ENCODE peak calls at places on chromosomes 6 and 20, in ten cellular contexts. F, Q, Z, M, A, H, U, W, O and N are unnamed samples. For H3K36me3, the result is how much of the 10 kb centered on the place peaks cover.

GRCh38 chr20:64164123-64164836 is at the start of gene MYT1:
- DNase-seq in F (no peak), Q (no peak), Z (no peak), M (no peak), A (no peak), H (no peak), U (no peak), W (no peak), O (no peak), N (no peak)

GRCh38 chr6:109743739-109744138 is 52.6 kb downstream of the FIG4 start:
- DNase-seq in F (no peak), Q (no peak), Z (no peak), M (no peak), A (peak), H (no peak), U (no peak), W (peak), O (no peak), N (no peak)

GRCh38 chr6:100138346-100139022 is 144.5 kb upstream of the MCHR2 start:
- DNase-seq in F (no peak), Q (no peak), Z (no peak), M (no peak), A (no peak), H (no peak), U (no peak), W (no peak), O (peak), N (no peak)

GRCh38 chr6:44254957-44255808 is 2.1 kb downstream of the SLC35B2 start:
- DNase-seq in F (no peak), Q (peak), Z (no peak), M (no peak), A (no peak), H (peak), U (no peak), W (no peak), O (no peak), N (no peak)

GRCh38 chr20:34190679-34191090 is 50.5 kb upstream of the ASIP start:
- DNase-seq in F (peak), Q (peak), Z (no peak), M (peak), A (peak), H (peak), U (peak), W (peak), O (peak), N (peak)

GRCh38 chr6:4879724-4880372 is 103.6 kb downstream of the CDYL start:
- DNase-seq in F (no peak), Q (no peak), Z (no peak), M (no peak), A (no peak), H (no peak), U (no peak), W (no peak), O (peak), N (peak)

GRCh38 chr20:12882832-12883506 is 125.8 kb upstream of the SPTLC3 start:
- DNase-seq in F (no peak), Q (no peak), Z (no peak), M (no peak), A (peak), H (no peak), U (no peak), W (peak), O (no peak), N (no peak)

GRCh38 chr6:169269180-169270076 is 15.8 kb upstream of the THBS2 start:
- DNase-seq in F (peak), Q (no peak), Z (no peak), M (peak), A (peak), H (peak), U (no peak), W (no peak), O (no peak), N (no peak)

GRCh38 chr6:18387061-18387721 is at the start of gene RNF144B:
- DNase-seq in F (peak), Q (peak), Z (peak), M (peak), A (peak), H (peak), U (peak), W (peak), O (peak), N (peak)

GRCh38 chr20:9253140-9253539 is 184.3 kb downstream of the PLCB4 start:
- DNase-seq in F (no peak), Q (no peak), Z (no peak), M (no peak), A (no peak), H (no peak), U (no peak), W (no peak), O (no peak), N (no peak)

GRCh38 chr20:2172305-2173175 is 70.9 kb downstream of the STK35 start:
- DNase-seq in F (peak), Q (peak), Z (peak), M (peak), A (peak), H (peak), U (peak), W (peak), O (peak), N (peak)

GRCh38 chr20:48777005-48777404 is 50.8 kb downstream of the PREX1 start:
- DNase-seq in F (no peak), Q (no peak), Z (peak), M (no peak), A (no peak), H (no peak), U (no peak), W (no peak), O (no peak), N (no peak)

GRCh38 chr20:35305682-35306556 is 13.7 kb upstream of the FAM83C start:
- DNase-seq in F (no peak), Q (no peak), Z (peak), M (no peak), A (peak), H (peak), U (peak), W (peak), O (peak), N (peak)

GRCh38 chr6:28446818-28447511 is 3.7 kb upstream of the ZSCAN23 start:
- DNase-seq in F (no peak), Q (no peak), Z (no peak), M (no peak), A (peak), H (no peak), U (no peak), W (peak), O (peak), N (no peak)

DNA sequence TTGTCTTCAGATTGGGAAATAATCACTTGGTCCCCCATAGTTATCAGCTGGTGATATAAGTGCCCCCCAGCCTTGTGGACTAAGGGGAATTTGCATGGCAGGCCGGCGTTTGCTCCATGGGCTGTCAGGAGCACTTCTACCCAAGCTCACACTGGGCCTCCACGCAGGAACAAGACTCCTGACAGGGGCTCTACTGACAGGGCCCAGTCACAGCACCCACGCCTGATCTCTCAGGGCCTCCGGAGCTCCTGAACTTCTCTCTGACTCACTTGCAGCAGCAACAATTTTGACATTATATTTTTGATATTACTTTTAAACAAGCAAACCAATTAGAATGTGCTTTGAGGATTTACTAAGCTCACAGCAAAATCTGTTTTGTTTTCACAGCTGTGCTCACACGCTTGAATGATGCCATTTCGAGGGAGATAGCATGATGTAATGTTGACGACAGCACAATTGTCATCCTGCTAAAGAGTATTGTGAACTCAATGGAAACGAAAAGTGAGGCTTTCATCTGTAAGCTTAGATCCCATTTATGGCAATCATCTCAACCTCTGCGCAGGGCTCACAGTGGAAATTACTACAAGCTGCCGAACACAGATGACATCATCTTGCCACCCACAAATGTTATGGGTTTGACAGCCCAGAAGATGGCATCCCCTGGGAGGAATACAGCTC is 28.7 kb upstream of the TXNDC5 start:
- DNase-seq in F (no peak), Q (no peak), Z (no peak), M (no peak), A (peak), H (no peak), U (no peak), W (no peak), O (peak), N (no peak)
- H3K4me3 ChIP-seq in F (no peak), Q (no peak), Z (no peak), M (no peak), A (no peak), H (no peak), U (no peak), W (no peak), O (no peak), N (no peak)

GRCh38 chr6:46651006-46651405 is 1.6 kb downstream of the CYP39A1 start:
- DNase-seq in F (no peak), Q (no peak), Z (no peak), M (no peak), A (no peak), H (no peak), U (no peak), W (no peak), O (no peak), N (no peak)
- H3K27ac ChIP-seq in F (no peak), Q (no peak), Z (no peak), M (no peak), A (no peak), H (no peak), U (no peak), W (no peak), O (no peak), N (no peak)

GRCh38 chr20:58673119-58673518 is 19.5 kb upstream of the NPEPL1 start:
- DNase-seq in F (no peak), Q (no peak), Z (no peak), M (no peak), A (no peak), H (no peak), U (no peak), W (no peak), O (no peak), N (no peak)
- H3K36me3 ChIP-seq in F (under half), Q (under half), Z (under half), M (half or more), A (half or more), H (under half), U (half or more), W (under half), O (half or more), N (under half)

DNA sequence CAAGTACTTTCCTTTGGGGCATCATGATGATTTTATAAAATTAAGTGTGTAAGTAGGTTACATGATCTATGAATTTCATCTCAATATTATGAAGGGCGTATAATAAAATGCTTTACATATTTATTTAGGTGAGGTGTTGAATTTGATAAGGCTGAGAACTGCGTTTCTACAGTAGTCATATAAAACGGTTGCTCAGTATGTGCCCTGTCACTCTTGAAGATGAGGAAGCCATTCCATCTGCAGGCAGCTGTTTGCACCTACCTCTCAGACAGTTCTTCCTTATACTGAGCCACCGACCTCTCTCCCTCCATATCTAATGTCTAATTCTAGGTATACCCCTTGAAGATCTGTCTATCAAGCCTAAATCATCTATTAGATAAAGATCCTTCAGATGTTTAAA is 16.1 kb downstream of the NCOA7 start:
- DNase-seq in F (no peak), Q (no peak), Z (no peak), M (no peak), A (no peak), H (no peak), U (no peak), W (no peak), O (no peak), N (peak)
- H3K4me3 ChIP-seq in F (no peak), Q (no peak), Z (no peak), M (no peak), A (no peak), H (no peak), U (no peak), W (no peak), O (no peak), N (no peak)

GRCh38 chr20:49811825-49812462 is 684 bp upstream of the SLC9A8 start:
- DNase-seq in F (no peak), Q (no peak), Z (no peak), M (no peak), A (peak), H (no peak), U (no peak), W (peak), O (peak), N (no peak)
- H3K27ac ChIP-seq in F (peak), Q (peak), Z (peak), M (peak), A (peak), H (peak), U (peak), W (peak), O (peak), N (peak)

GRCh38 chr6:21599074-21599639 is 5.6 kb downstream of the SOX4 start:
- DNase-seq in F (no peak), Q (no peak), Z (no peak), M (no peak), A (no peak), H (no peak), U (no peak), W (no peak), O (no peak), N (no peak)
- H3K36me3 ChIP-seq in F (under half), Q (under half), Z (under half), M (under half), A (under half), H (under half), U (under half), W (under half), O (under half), N (under half)

DNA sequence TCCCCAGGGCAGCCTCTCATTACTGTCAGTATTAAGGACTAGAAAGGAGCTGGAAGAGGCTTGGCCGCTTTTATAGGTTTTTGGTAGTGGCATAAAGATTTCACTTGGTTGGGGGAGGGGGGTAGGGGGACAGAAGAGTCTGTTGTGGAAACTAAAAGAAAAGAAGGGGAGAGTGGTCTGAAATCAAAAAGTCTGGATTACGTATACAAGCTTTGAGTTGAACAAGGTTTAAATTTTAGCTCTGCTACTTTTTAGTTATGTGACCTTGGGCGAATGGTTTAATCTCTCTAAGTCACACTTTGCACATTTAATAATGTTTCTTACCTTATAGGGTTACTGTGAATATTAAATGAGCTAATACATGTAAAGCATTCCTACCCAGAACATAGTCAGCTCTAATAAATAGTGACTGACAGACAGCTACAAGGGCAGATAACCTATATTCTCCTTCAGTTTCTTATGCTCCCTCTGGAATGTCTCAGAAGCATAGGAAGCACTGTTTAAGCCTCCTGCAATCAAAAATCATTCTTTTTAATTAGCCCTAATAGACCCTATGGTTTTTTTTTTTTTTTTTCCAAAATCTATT is 3.6 kb downstream of the SGK1 start:
- DNase-seq in F (no peak), Q (no peak), Z (no peak), M (no peak), A (no peak), H (no peak), U (no peak), W (no peak), O (no peak), N (no peak)
- H3K4me3 ChIP-seq in F (no peak), Q (no peak), Z (no peak), M (no peak), A (no peak), H (no peak), U (no peak), W (no peak), O (no peak), N (no peak)

GRCh38 chr6:49649982-49650381 is 13.3 kb upstream of the RHAG start:
- DNase-seq in F (no peak), Q (no peak), Z (no peak), M (no peak), A (no peak), H (no peak), U (no peak), W (no peak), O (no peak), N (no peak)
- H3K27ac ChIP-seq in F (no peak), Q (no peak), Z (no peak), M (no peak), A (no peak), H (no peak), U (no peak), W (no peak), O (no peak), N (no peak)